ENCODE peak calls at places on chromosome 9, in four cellular contexts. C is cardiac fibroblast, L is foreskin fibroblast, T is GM23338. X is an unnamed sample.

GRCh38 chr9:133515240-133515610 is 9.5 kb downstream of the MYMK start:
- DNase-seq in C (no peak), L (no peak), T (no peak), X (no peak)

GRCh38 chr9:114407889-114408288 is 20.1 kb upstream of the AKNA start:
- DNase-seq in C (no peak), L (no peak), T (no peak), X (no peak)

GRCh38 chr9:23621166-23621565 is 204.9 kb downstream of the ELAVL2 start:
- DNase-seq in C (no peak), L (no peak), T (no peak), X (no peak)

GRCh38 chr9:13324988-13325387 is 45.5 kb upstream of the MPDZ start:
- DNase-seq in C (peak; percentile 31), L (peak; percentile 1), T (no peak), X (peak; percentile 39)

GRCh38 chr9:15287309-15287708 is 19.7 kb downstream of the TTC39B start:
- DNase-seq in C (no peak), L (no peak), T (no peak), X (no peak)

GRCh38 chr9:81861644-81862043 is 66.6 kb upstream of the SPATA31D4 start:
- DNase-seq in C (peak; percentile 85), L (peak; percentile 20), T (no peak), X (peak; percentile 85)

GRCh38 chr9:133658442-133659431 is 22.6 kb downstream of the DBH start:
- DNase-seq in C (peak; percentile 12), L (peak; percentile 17), T (no peak), X (no peak)

GRCh38 chr9:110731437-110732028 is 62.9 kb downstream of the MUSK start:
- DNase-seq in C (no peak), L (no peak), T (no peak), X (no peak)

GRCh38 chr9:136626740-136627642 is 35.7 kb upstream of the EGFL7 start:
- DNase-seq in C (no peak), L (no peak), T (no peak), X (no peak)
- TF ChIP-seq CTCF in C (no peak), L (no peak), T (no peak), X (no peak)

GRCh38 chr9:92422611-92423010 is 1.7 kb downstream of the OMD start:
- DNase-seq in C (no peak), L (no peak), T (no peak), X (no peak)
- H3K4me3 ChIP-seq in C (no peak overlapping the region), L (no peak overlapping the region), T (no peak overlapping the region), X (no peak overlapping the region)

GRCh38 chr9:71904076-71904475 is 6.9 kb downstream of the ABHD17B start:
- DNase-seq in C (no peak), L (no peak), T (no peak), X (no peak)

GRCh38 chr9:71895955-71896354 is 15.0 kb downstream of the ABHD17B start:
- DNase-seq in C (no peak), L (no peak), T (no peak), X (peak; percentile 13)

GRCh38 chr9:71897573-71897972 is 13.4 kb downstream of the ABHD17B start:
- DNase-seq in C (peak; percentile 8), L (no peak), T (no peak), X (no peak)

GRCh38 chr9:71896762-71897161 is 14.2 kb downstream of the ABHD17B start:
- DNase-seq in C (no peak), L (no peak), T (no peak), X (no peak)

DNA sequence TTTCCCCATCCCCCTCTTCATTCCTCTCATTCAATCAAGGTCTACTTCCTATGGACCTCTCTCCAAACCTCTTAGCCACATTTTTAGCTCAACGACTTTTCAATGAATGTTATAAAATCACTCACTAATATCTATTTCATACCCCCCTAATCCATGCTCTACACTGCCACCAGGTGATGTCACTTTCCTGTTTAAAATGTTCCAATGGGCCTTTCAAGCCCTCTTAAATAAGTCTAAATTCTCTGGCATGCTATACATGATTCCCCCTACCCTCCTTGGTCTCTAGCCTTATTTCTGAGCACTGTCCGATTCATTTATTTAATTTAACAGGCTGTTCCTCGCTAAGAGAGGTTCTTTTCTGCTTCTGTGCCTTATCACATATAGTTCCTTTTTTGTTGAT is 9.3 kb downstream of the ABHD17B start:
- DNase-seq in C (no peak), L (no peak), T (peak; percentile 51), X (no peak)
- TF ChIP-seq CTCF in C (no peak), L (no peak), T (no peak), X (no peak)

GRCh38 chr9:76013797-76014196 is 123.3 kb downstream of the PCSK5 start:
- DNase-seq in C (no peak), L (no peak), T (no peak), X (no peak)

GRCh38 chr9:76004526-76004925 is 114.1 kb downstream of the PCSK5 start:
- DNase-seq in C (no peak), L (no peak), T (no peak), X (peak; percentile 1)

GRCh38 chr9:76007935-76008334 is 117.5 kb downstream of the PCSK5 start:
- DNase-seq in C (no peak), L (no peak), T (no peak), X (no peak)
- H3K4me3 ChIP-seq in C (no peak overlapping the region), L (no peak overlapping the region), T (no peak overlapping the region), X (no peak overlapping the region)

GRCh38 chr9:129351058-129351641 is 173.1 kb upstream of the IER5L start:
- DNase-seq in C (no peak), L (no peak), T (peak; percentile 87), X (no peak)
- TF ChIP-seq CTCF in C (no peak), L (no peak), T (peak; percentile 23), X (no peak)

GRCh38 chr9:89468271-89468960 is 29.5 kb downstream of the SEMA4D start:
- DNase-seq in C (no peak), L (no peak), T (no peak), X (no peak)

GRCh38 chr9:89465726-89466308 is 32.1 kb downstream of the SEMA4D start:
- DNase-seq in C (no peak), L (no peak), T (no peak), X (no peak)

GRCh38 chr9:89469003-89469402 is 28.9 kb downstream of the SEMA4D start:
- DNase-seq in C (no peak), L (no peak), T (no peak), X (no peak)

GRCh38 chr9:89466451-89467277 is 31.2 kb downstream of the SEMA4D start:
- DNase-seq in C (no peak), L (no peak), T (no peak), X (no peak)

DNA sequence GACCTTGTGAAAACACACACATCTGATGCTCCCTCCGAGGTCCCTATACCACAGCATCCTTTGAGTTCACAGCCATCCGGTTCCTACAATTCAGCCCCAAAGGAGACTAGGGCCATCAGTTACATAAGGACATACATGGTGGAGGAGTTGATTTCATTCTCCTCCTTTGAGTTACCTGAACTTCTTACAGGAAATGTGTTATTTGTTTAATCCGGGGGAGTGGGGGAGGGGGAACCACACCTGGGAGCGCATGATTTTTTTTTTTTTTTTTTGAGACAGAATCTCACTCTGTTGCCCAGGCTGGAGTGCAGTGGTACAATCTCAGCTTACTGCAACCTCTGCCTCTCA is 30.7 kb downstream of the SEMA4D start:
- DNase-seq in C (no peak), L (no peak), T (no peak), X (no peak)
- H3K4me3 ChIP-seq in C (no peak overlapping the region), L (no peak overlapping the region), T (no peak overlapping the region), X (no peak overlapping the region)

GRCh38 chr9:98808411-98808815 is 943 bp downstream of the GALNT12 start:
- DNase-seq in C (no peak), L (no peak), T (peak; percentile 53), X (no peak)

GRCh38 chr9:98807811-98808195 is 333 bp downstream of the GALNT12 start:
- DNase-seq in C (no peak), L (no peak), T (peak; percentile 55), X (no peak)

GRCh38 chr9:98807070-98807810 is at the start of gene GALNT12:
- DNase-seq in C (no peak), L (no peak), T (peak; percentile 81), X (no peak)

GRCh38 chr9:98805506-98806272 is 1.8 kb upstream of the GALNT12 start:
- DNase-seq in C (peak; percentile 79), L (no peak), T (no peak), X (peak; percentile 76)

DNA sequence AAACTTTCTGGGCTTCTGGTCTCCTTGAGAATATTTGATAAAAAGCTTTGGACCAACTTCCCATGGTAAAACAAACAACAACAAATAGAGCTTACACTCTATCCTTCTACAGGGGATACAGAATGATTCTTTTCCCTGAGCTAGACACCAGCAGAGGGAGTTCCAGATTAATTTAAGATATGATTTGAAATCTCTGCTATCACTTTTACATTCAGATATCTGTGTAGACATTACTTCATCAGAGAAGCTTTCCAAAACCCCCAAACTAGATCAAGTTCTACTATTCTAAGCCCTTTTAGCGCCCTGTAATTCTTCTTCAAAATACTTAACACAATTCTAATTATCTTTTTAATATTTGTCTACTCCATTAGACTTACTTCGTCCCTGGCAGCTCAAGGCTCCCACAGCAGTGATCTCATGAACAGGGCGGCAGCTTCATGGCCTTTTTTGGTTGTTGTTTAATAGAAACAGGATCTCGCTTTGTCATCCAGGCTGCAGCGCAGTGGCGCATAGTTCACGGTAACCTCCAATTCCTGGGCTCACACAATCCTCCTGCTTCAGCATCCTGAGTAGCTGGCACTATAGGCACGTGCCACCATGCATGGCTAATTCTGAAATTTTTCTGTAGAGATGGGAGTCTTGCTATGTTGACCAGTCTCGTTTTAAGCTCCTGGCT is 938 bp upstream of the GALNT12 start:
- DNase-seq in C (peak; percentile 32), L (no peak), T (no peak), X (peak; percentile 56)
- TF ChIP-seq CTCF in C (peak; percentile 5), L (peak; percentile 23), T (no peak), X (peak; percentile 48)

GRCh38 chr9:126532019-126532462 is 81.7 kb upstream of the LMX1B start:
- DNase-seq in C (peak; percentile 17), L (peak; percentile 55), T (no peak), X (peak; percentile 17)
- H3K4me3 ChIP-seq in C (no peak overlapping the region), L (no peak overlapping the region), T (no peak overlapping the region), X (no peak overlapping the region)

GRCh38 chr9:104091028-104091590 is 3.0 kb upstream of the SMC2 start:
- DNase-seq in C (peak; percentile 8), L (no peak), T (no peak), X (no peak)

GRCh38 chr9:104093162-104093561 is 947 bp upstream of the SMC2 start:
- DNase-seq in C (peak; percentile 40), L (no peak), T (peak; percentile 0), X (peak; percentile 43)

GRCh38 chr9:104092192-104092591 is 1.9 kb upstream of the SMC2 start:
- DNase-seq in C (no peak), L (no peak), T (no peak), X (no peak)

GRCh38 chr9:104090578-104090977 is 3.5 kb upstream of the SMC2 start:
- DNase-seq in C (no peak), L (no peak), T (no peak), X (no peak)

GRCh38 chr9:104091708-104092107 is 2.4 kb upstream of the SMC2 start:
- DNase-seq in C (peak; percentile 76), L (no peak), T (peak; percentile 2), X (peak; percentile 18)
- TF ChIP-seq CTCF in C (peak; percentile 36), L (no peak), T (no peak), X (no peak)

GRCh38 chr9:2833096-2833495 is 10.8 kb downstream of the PUM3 start:
- DNase-seq in C (no peak), L (no peak), T (no peak), X (peak; percentile 56)
- H3K4me3 ChIP-seq in C (no peak overlapping the region), L (no peak overlapping the region), T (no peak overlapping the region), X (no peak overlapping the region)